ENCODE peak calls at places on chromosomes 13 and 19, in six cellular contexts. One of them, this sample, is unnamed.

GRCh38 chr13:27919934-27920676 is at the start of gene PDX1:
- DNase-seq in K562: no peak
- DNase-seq in HCT116: no peak
- DNase-seq in GM12878: no peak
- DNase-seq in H1: no peak
- DNase-seq in HepG2: no peak
- DNase-seq in this sample: no peak

GRCh38 chr13:45674908-45675307 is 27.2 kb upstream of the CBY2 start:
- DNase-seq in K562: no peak
- DNase-seq in HCT116: no peak
- DNase-seq in GM12878: no peak
- DNase-seq in H1: no peak
- DNase-seq in HepG2: no peak
- DNase-seq in this sample: peak

GRCh38 chr13:113753171-113753570 is 5.9 kb upstream of the TMEM255B start:
- DNase-seq in K562: no peak
- DNase-seq in HCT116: no peak
- DNase-seq in GM12878: no peak
- DNase-seq in H1: no peak
- DNase-seq in HepG2: no peak
- DNase-seq in this sample: no peak

GRCh38 chr13:110246530-110246929 is 60.4 kb downstream of the COL4A1 start:
- DNase-seq in K562: no peak
- DNase-seq in HCT116: no peak
- DNase-seq in GM12878: no peak
- DNase-seq in H1: no peak
- DNase-seq in HepG2: no peak
- DNase-seq in this sample: no peak

GRCh38 chr13:32117696-32118095 is 86.1 kb downstream of the FRY start:
- DNase-seq in K562: no peak
- DNase-seq in HCT116: no peak
- DNase-seq in GM12878: no peak
- DNase-seq in H1: no peak
- DNase-seq in HepG2: no peak
- DNase-seq in this sample: peak

GRCh38 chr19:50772408-50773311 is 2.4 kb downstream of the GPR32 start:
- DNase-seq in K562: peak
- DNase-seq in HCT116: peak
- DNase-seq in GM12878: no peak
- DNase-seq in H1: no peak
- DNase-seq in HepG2: no peak
- DNase-seq in this sample: peak

GRCh38 chr19:13026478-13026999 is 31.3 kb downstream of the NFIX start:
- DNase-seq in K562: no peak
- DNase-seq in HCT116: no peak
- DNase-seq in GM12878: no peak
- DNase-seq in H1: no peak
- DNase-seq in HepG2: peak
- DNase-seq in this sample: peak

GRCh38 chr13:44879452-44880058 is 109.7 kb downstream of the NUFIP1 start:
- DNase-seq in K562: no peak
- DNase-seq in HCT116: peak
- DNase-seq in GM12878: peak
- DNase-seq in H1: no peak
- DNase-seq in HepG2: no peak
- DNase-seq in this sample: peak

GRCh38 chr19:29431332-29431731 is 94.5 kb upstream of the VSTM2B start:
- DNase-seq in K562: no peak
- DNase-seq in HCT116: no peak
- DNase-seq in GM12878: no peak
- DNase-seq in H1: no peak
- DNase-seq in HepG2: no peak
- DNase-seq in this sample: no peak

GRCh38 chr19:18637644-18638630 is 1.1 kb downstream of the KLHL26 start:
- DNase-seq in K562: peak
- DNase-seq in HCT116: peak
- DNase-seq in GM12878: no peak
- DNase-seq in H1: no peak
- DNase-seq in HepG2: no peak
- DNase-seq in this sample: no peak

GRCh38 chr13:100100115-100100879 is 11.4 kb downstream of the PCCA start:
- DNase-seq in K562: no peak
- DNase-seq in HCT116: no peak
- DNase-seq in GM12878: no peak
- DNase-seq in H1: no peak
- DNase-seq in HepG2: peak
- DNase-seq in this sample: peak

GRCh38 chr19:27759896-27760295 is 1453.1 kb downstream of the UQCRFS1 start:
- DNase-seq in K562: no peak
- DNase-seq in HCT116: no peak
- DNase-seq in GM12878: no peak
- DNase-seq in H1: no peak
- DNase-seq in HepG2: no peak
- DNase-seq in this sample: no peak

GRCh38 chr19:11463391-11463790 is 17.5 kb downstream of the ELAVL3 start:
- DNase-seq in K562: no peak
- DNase-seq in HCT116: no peak
- DNase-seq in GM12878: no peak
- DNase-seq in H1: no peak
- DNase-seq in HepG2: no peak
- DNase-seq in this sample: no peak

GRCh38 chr13:47298506-47298905 is 401.7 kb upstream of the HTR2A start:
- DNase-seq in K562: no peak
- DNase-seq in HCT116: no peak
- DNase-seq in GM12878: no peak
- DNase-seq in H1: no peak
- DNase-seq in HepG2: no peak
- DNase-seq in this sample: peak

GRCh38 chr13:67076378-67076777 is 153.8 kb downstream of the PCDH9 start:
- DNase-seq in K562: no peak
- DNase-seq in HCT116: no peak
- DNase-seq in GM12878: no peak
- DNase-seq in H1: no peak
- DNase-seq in HepG2: no peak
- DNase-seq in this sample: peak

GRCh38 chr19:2255112-2255845 is 938 bp downstream of the JSRP1 start:
- DNase-seq in K562: no peak
- DNase-seq in HCT116: no peak
- DNase-seq in GM12878: no peak
- DNase-seq in H1: no peak
- DNase-seq in HepG2: no peak
- DNase-seq in this sample: no peak

GRCh38 chr13:44237276-44237767 is 136.3 kb upstream of the SERP2 start:
- DNase-seq in K562: no peak
- DNase-seq in HCT116: no peak
- DNase-seq in GM12878: peak
- DNase-seq in H1: no peak
- DNase-seq in HepG2: no peak
- DNase-seq in this sample: peak

GRCh38 chr13:81591528-81592220 is 1250.7 kb upstream of the SPRY2 start:
- DNase-seq in K562: no peak
- DNase-seq in HCT116: no peak
- DNase-seq in GM12878: no peak
- DNase-seq in H1: no peak
- DNase-seq in HepG2: no peak
- DNase-seq in this sample: no peak
- TF ChIP-seq CEBPB in K562: no peak
- TF ChIP-seq CEBPB in HCT116: no peak
- TF ChIP-seq CEBPB in GM12878: no peak
- TF ChIP-seq CEBPB in H1: no peak
- TF ChIP-seq CEBPB in HepG2: no peak
- TF ChIP-seq CEBPB in this sample: no peak

DNA sequence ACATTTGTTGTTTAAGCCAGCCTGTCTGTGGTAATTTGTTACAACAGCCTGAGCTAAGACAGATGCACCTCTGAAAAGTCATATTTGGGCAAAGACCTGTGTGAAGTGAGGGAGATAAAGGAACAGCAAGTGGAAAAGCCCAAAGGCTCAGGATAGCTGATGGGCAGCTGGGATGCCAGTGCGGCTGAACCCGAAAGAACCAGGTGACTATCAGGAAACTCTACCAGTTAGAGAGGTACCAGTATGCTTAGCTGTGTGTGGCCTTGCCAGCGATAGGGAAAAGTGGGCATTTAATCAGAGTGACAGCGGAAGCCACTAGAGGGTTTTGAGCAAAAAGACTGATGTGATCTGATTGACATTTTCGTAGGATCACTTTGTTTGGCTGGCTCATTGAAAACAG is 764.8 kb upstream of the GPC6 start:
- DNase-seq in K562: no peak
- DNase-seq in HCT116: no peak
- DNase-seq in GM12878: no peak
- DNase-seq in H1: no peak
- DNase-seq in HepG2: no peak
- DNase-seq in this sample: no peak
- H3K9ac ChIP-seq in K562: no peak
- H3K9ac ChIP-seq in HCT116: no peak
- H3K9ac ChIP-seq in GM12878: no peak
- H3K9ac ChIP-seq in H1: no peak
- H3K9ac ChIP-seq in HepG2: no peak
- H3K9ac ChIP-seq in this sample: no peak

GRCh38 chr19:35353635-35354034 is 4.6 kb upstream of the FFAR3 start:
- DNase-seq in K562: no peak
- DNase-seq in HCT116: no peak
- DNase-seq in GM12878: no peak
- DNase-seq in H1: no peak
- DNase-seq in HepG2: no peak
- DNase-seq in this sample: no peak
- TF ChIP-seq CEBPB in K562: no peak
- TF ChIP-seq CEBPB in HCT116: no peak
- TF ChIP-seq CEBPB in GM12878: no peak
- TF ChIP-seq CEBPB in H1: no peak
- TF ChIP-seq CEBPB in HepG2: no peak
- TF ChIP-seq CEBPB in this sample: no peak

GRCh38 chr19:44072543-44073401 is 813 bp downstream of the ZNF284 start:
- DNase-seq in K562: no peak
- DNase-seq in HCT116: no peak
- DNase-seq in GM12878: no peak
- DNase-seq in H1: no peak
- DNase-seq in HepG2: no peak
- DNase-seq in this sample: no peak
- H3K9ac ChIP-seq in K562: peak
- H3K9ac ChIP-seq in HCT116: no peak
- H3K9ac ChIP-seq in GM12878: peak
- H3K9ac ChIP-seq in H1: no peak
- H3K9ac ChIP-seq in HepG2: peak
- H3K9ac ChIP-seq in this sample: peak

DNA sequence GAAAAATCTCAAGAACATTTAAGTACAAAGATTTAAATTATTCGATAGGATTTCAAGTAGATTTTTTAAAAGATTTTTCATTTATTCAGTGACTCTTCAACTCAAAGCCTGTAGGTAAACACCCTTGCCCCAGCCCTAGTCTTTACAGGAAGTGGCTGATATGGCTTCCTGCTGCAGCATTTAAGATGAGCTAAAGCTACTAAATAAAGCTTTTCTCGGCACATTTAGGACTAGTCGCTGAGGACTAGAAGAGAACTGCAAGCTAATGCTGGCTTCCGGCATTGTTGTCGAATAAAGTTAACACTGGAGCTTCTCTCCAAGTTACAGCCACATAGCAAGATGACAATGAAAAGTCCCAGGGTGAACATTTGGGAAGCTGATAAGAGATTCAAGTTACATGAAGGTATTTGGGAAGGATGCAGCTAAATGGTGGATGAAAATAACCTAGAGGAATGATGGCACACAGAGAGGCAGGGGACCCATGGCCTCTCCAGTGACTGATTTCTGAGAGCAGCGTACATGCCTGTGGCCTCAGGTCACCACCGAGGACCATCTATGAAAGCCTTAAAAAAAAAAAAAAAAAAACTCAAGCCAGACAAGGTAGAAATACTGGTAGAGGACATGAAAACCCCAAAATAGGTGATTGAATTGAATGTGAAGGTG is 155.6 kb downstream of the DCT start:
- DNase-seq in K562: no peak
- DNase-seq in HCT116: no peak
- DNase-seq in GM12878: no peak
- DNase-seq in H1: no peak
- DNase-seq in HepG2: no peak
- DNase-seq in this sample: no peak
- TF ChIP-seq CEBPB in K562: no peak
- TF ChIP-seq CEBPB in HCT116: no peak
- TF ChIP-seq CEBPB in GM12878: no peak
- TF ChIP-seq CEBPB in H1: no peak
- TF ChIP-seq CEBPB in HepG2: no peak
- TF ChIP-seq CEBPB in this sample: no peak